ENCODE peak calls at places on chromosomes 13 and 19, in ten cellular contexts. One of them, this sample, is unnamed.

GRCh38 chr13:25170554-25171107 is 1.5 kb downstream of the AMER2 start:
- DNase-seq in cardiac fibroblast: no peak
- DNase-seq in choroid plexus epithelial cell: peak
- DNase-seq in tibial artery: no peak
- DNase-seq in endothelial cell: peak
- DNase-seq in esophagus squamous epithelium: no peak
- DNase-seq in BJ: no peak
- DNase-seq in activated B cell treated with CpG ODN at 0.5 μM for 24 hours: no peak
- DNase-seq in ovary: no peak
- DNase-seq in RWPE1: no peak
- DNase-seq in this sample: no peak

GRCh38 chr19:4185413-4186086 is 3.1 kb downstream of the ANKRD24 start:
- DNase-seq in RWPE1: no peak
- DNase-seq in endothelial cell: no peak
- DNase-seq in tibial artery: no peak
- DNase-seq in choroid plexus epithelial cell: no peak
- DNase-seq in activated B cell treated with CpG ODN at 0.5 μM for 24 hours: no peak
- DNase-seq in ovary: no peak
- DNase-seq in cardiac fibroblast: no peak
- DNase-seq in BJ: no peak
- DNase-seq in esophagus squamous epithelium: no peak
- DNase-seq in this sample: no peak

GRCh38 chr19:47093841-47094240 is 19.7 kb downstream of the ZC3H4 start:
- DNase-seq in choroid plexus epithelial cell: peak
- DNase-seq in esophagus squamous epithelium: no peak
- DNase-seq in cardiac fibroblast: no peak
- DNase-seq in RWPE1: no peak
- DNase-seq in ovary: no peak
- DNase-seq in tibial artery: no peak
- DNase-seq in BJ: no peak
- DNase-seq in activated B cell treated with CpG ODN at 0.5 μM for 24 hours: no peak
- DNase-seq in endothelial cell: no peak
- DNase-seq in this sample: no peak

GRCh38 chr19:20660473-20660872 is 898 bp downstream of the ZNF626 start:
- DNase-seq in endothelial cell: no peak
- DNase-seq in ovary: peak
- DNase-seq in tibial artery: no peak
- DNase-seq in choroid plexus epithelial cell: no peak
- DNase-seq in BJ: no peak
- DNase-seq in activated B cell treated with CpG ODN at 0.5 μM for 24 hours: no peak
- DNase-seq in RWPE1: peak
- DNase-seq in esophagus squamous epithelium: no peak
- DNase-seq in cardiac fibroblast: no peak
- DNase-seq in this sample: no peak

GRCh38 chr13:97432232-97432916 is 1.6 kb upstream of the RAP2A start:
- DNase-seq in activated B cell treated with CpG ODN at 0.5 μM for 24 hours: no peak
- DNase-seq in RWPE1: no peak
- DNase-seq in BJ: no peak
- DNase-seq in choroid plexus epithelial cell: no peak
- DNase-seq in esophagus squamous epithelium: no peak
- DNase-seq in endothelial cell: no peak
- DNase-seq in ovary: no peak
- DNase-seq in tibial artery: no peak
- DNase-seq in cardiac fibroblast: no peak
- DNase-seq in this sample: no peak

GRCh38 chr19:51439021-51439465 is 19.2 kb downstream of the SIGLEC8 start:
- DNase-seq in choroid plexus epithelial cell: peak
- DNase-seq in esophagus squamous epithelium: no peak
- DNase-seq in tibial artery: no peak
- DNase-seq in cardiac fibroblast: peak
- DNase-seq in endothelial cell: no peak
- DNase-seq in ovary: no peak
- DNase-seq in activated B cell treated with CpG ODN at 0.5 μM for 24 hours: no peak
- DNase-seq in RWPE1: peak
- DNase-seq in BJ: no peak
- DNase-seq in this sample: no peak

GRCh38 chr19:33806434-33806881 is 9.8 kb downstream of the KCTD15 start:
- DNase-seq in activated B cell treated with CpG ODN at 0.5 μM for 24 hours: no peak
- DNase-seq in endothelial cell: no peak
- DNase-seq in choroid plexus epithelial cell: no peak
- DNase-seq in RWPE1: no peak
- DNase-seq in esophagus squamous epithelium: no peak
- DNase-seq in cardiac fibroblast: no peak
- DNase-seq in tibial artery: no peak
- DNase-seq in ovary: no peak
- DNase-seq in BJ: no peak
- DNase-seq in this sample: no peak

GRCh38 chr13:110351636-110352420 is 44.7 kb downstream of the COL4A2 start:
- DNase-seq in RWPE1: no peak
- DNase-seq in ovary: no peak
- DNase-seq in BJ: no peak
- DNase-seq in cardiac fibroblast: no peak
- DNase-seq in endothelial cell: no peak
- DNase-seq in activated B cell treated with CpG ODN at 0.5 μM for 24 hours: no peak
- DNase-seq in tibial artery: no peak
- DNase-seq in esophagus squamous epithelium: no peak
- DNase-seq in choroid plexus epithelial cell: no peak
- DNase-seq in this sample: no peak

GRCh38 chr19:47885067-47885463 is 1.1 kb downstream of the SULT2A1 start:
- DNase-seq in activated B cell treated with CpG ODN at 0.5 μM for 24 hours: no peak
- DNase-seq in endothelial cell: no peak
- DNase-seq in cardiac fibroblast: no peak
- DNase-seq in ovary: no peak
- DNase-seq in choroid plexus epithelial cell: no peak
- DNase-seq in BJ: no peak
- DNase-seq in tibial artery: no peak
- DNase-seq in esophagus squamous epithelium: no peak
- DNase-seq in RWPE1: no peak
- DNase-seq in this sample: no peak

GRCh38 chr13:70339738-70340137 is 231.5 kb upstream of the KLHL1 start:
- DNase-seq in RWPE1: no peak
- DNase-seq in tibial artery: no peak
- DNase-seq in cardiac fibroblast: peak
- DNase-seq in choroid plexus epithelial cell: peak
- DNase-seq in activated B cell treated with CpG ODN at 0.5 μM for 24 hours: no peak
- DNase-seq in ovary: no peak
- DNase-seq in endothelial cell: peak
- DNase-seq in esophagus squamous epithelium: no peak
- DNase-seq in BJ: no peak
- DNase-seq in this sample: no peak

GRCh38 chr13:60047943-60048342 is 115.8 kb downstream of the DIAPH3 start:
- DNase-seq in cardiac fibroblast: peak
- DNase-seq in activated B cell treated with CpG ODN at 0.5 μM for 24 hours: no peak
- DNase-seq in esophagus squamous epithelium: no peak
- DNase-seq in tibial artery: no peak
- DNase-seq in RWPE1: no peak
- DNase-seq in BJ: no peak
- DNase-seq in choroid plexus epithelial cell: peak
- DNase-seq in endothelial cell: no peak
- DNase-seq in ovary: no peak
- DNase-seq in this sample: no peak

GRCh38 chr13:112859817-112860190 is 109.2 kb upstream of the MCF2L start:
- DNase-seq in endothelial cell: no peak
- DNase-seq in BJ: no peak
- DNase-seq in tibial artery: no peak
- DNase-seq in activated B cell treated with CpG ODN at 0.5 μM for 24 hours: no peak
- DNase-seq in cardiac fibroblast: peak
- DNase-seq in ovary: no peak
- DNase-seq in RWPE1: peak
- DNase-seq in choroid plexus epithelial cell: peak
- DNase-seq in esophagus squamous epithelium: no peak
- DNase-seq in this sample: no peak

GRCh38 chr19:18223860-18224524 is 2.2 kb downstream of the PDE4C start:
- DNase-seq in tibial artery: peak
- DNase-seq in endothelial cell: peak
- DNase-seq in activated B cell treated with CpG ODN at 0.5 μM for 24 hours: no peak
- DNase-seq in choroid plexus epithelial cell: no peak
- DNase-seq in RWPE1: peak
- DNase-seq in cardiac fibroblast: no peak
- DNase-seq in BJ: no peak
- DNase-seq in ovary: no peak
- DNase-seq in esophagus squamous epithelium: no peak
- DNase-seq in this sample: no peak

GRCh38 chr19:50797429-50798115 is 7.4 kb downstream of the ACP4 start:
- DNase-seq in choroid plexus epithelial cell: no peak
- DNase-seq in BJ: no peak
- DNase-seq in endothelial cell: no peak
- DNase-seq in cardiac fibroblast: no peak
- DNase-seq in ovary: no peak
- DNase-seq in activated B cell treated with CpG ODN at 0.5 μM for 24 hours: no peak
- DNase-seq in esophagus squamous epithelium: no peak
- DNase-seq in tibial artery: no peak
- DNase-seq in RWPE1: no peak
- DNase-seq in this sample: no peak

GRCh38 chr19:48918801-48919247 is 14.7 kb upstream of the DHDH start:
- DNase-seq in esophagus squamous epithelium: no peak
- DNase-seq in tibial artery: no peak
- DNase-seq in cardiac fibroblast: no peak
- DNase-seq in activated B cell treated with CpG ODN at 0.5 μM for 24 hours: no peak
- DNase-seq in RWPE1: no peak
- DNase-seq in BJ: no peak
- DNase-seq in ovary: no peak
- DNase-seq in endothelial cell: peak
- DNase-seq in choroid plexus epithelial cell: peak
- DNase-seq in this sample: no peak

GRCh38 chr13:111534646-111535461 is 214.4 kb downstream of the TEX29 start:
- DNase-seq in cardiac fibroblast: no peak
- DNase-seq in tibial artery: no peak
- DNase-seq in activated B cell treated with CpG ODN at 0.5 μM for 24 hours: no peak
- DNase-seq in ovary: no peak
- DNase-seq in esophagus squamous epithelium: no peak
- DNase-seq in choroid plexus epithelial cell: no peak
- DNase-seq in endothelial cell: no peak
- DNase-seq in RWPE1: no peak
- DNase-seq in BJ: no peak
- DNase-seq in this sample: no peak

GRCh38 chr13:76854209-76854608 is 32.0 kb downstream of the KCTD12 start:
- DNase-seq in choroid plexus epithelial cell: no peak
- DNase-seq in tibial artery: no peak
- DNase-seq in RWPE1: no peak
- DNase-seq in cardiac fibroblast: no peak
- DNase-seq in esophagus squamous epithelium: no peak
- DNase-seq in ovary: no peak
- DNase-seq in BJ: no peak
- DNase-seq in activated B cell treated with CpG ODN at 0.5 μM for 24 hours: no peak
- DNase-seq in endothelial cell: no peak
- DNase-seq in this sample: no peak

GRCh38 chr13:52599853-52600603 is 42.2 kb upstream of the HNRNPA1L2 start:
- DNase-seq in activated B cell treated with CpG ODN at 0.5 μM for 24 hours: peak
- DNase-seq in tibial artery: no peak
- DNase-seq in cardiac fibroblast: peak
- DNase-seq in ovary: peak
- DNase-seq in RWPE1: peak
- DNase-seq in choroid plexus epithelial cell: peak
- DNase-seq in BJ: no peak
- DNase-seq in esophagus squamous epithelium: no peak
- DNase-seq in endothelial cell: peak
- DNase-seq in this sample: no peak

GRCh38 chr19:6551607-6552450 is 21.0 kb downstream of the TNFSF9 start:
- DNase-seq in tibial artery: no peak
- DNase-seq in choroid plexus epithelial cell: no peak
- DNase-seq in cardiac fibroblast: peak
- DNase-seq in RWPE1: no peak
- DNase-seq in BJ: no peak
- DNase-seq in ovary: no peak
- DNase-seq in esophagus squamous epithelium: no peak
- DNase-seq in endothelial cell: no peak
- DNase-seq in activated B cell treated with CpG ODN at 0.5 μM for 24 hours: peak
- DNase-seq in this sample: no peak
- TF ChIP-seq CTCF in tibial artery: no peak
- TF ChIP-seq CTCF in choroid plexus epithelial cell: no peak
- TF ChIP-seq CTCF in cardiac fibroblast: peak
- TF ChIP-seq CTCF in RWPE1: no peak
- TF ChIP-seq CTCF in BJ: no peak
- TF ChIP-seq CTCF in ovary: no peak
- TF ChIP-seq CTCF in esophagus squamous epithelium: no peak
- TF ChIP-seq CTCF in endothelial cell: no peak
- TF ChIP-seq CTCF in activated B cell treated with CpG ODN at 0.5 μM for 24 hours: no peak
- TF ChIP-seq CTCF in this sample: no peak

DNA sequence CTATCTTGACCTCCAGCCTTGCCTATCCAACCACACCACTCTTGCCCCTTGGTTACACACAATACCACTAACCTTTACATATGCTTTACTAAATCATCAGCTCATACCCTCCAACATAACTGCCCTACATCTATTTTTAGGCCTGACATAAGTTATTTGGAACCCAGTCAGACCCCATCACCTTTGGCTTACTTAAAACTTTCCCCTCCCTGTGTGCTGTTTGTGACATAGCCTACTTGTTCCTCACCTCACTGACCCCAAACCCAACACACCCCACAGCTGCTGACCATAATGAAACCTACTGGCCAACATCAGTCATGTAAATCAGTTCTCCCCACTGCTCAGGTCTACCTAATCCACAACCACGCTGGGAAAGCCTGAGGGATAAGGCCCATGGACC is 4.9 kb downstream of the ZNF266 start:
- DNase-seq in ovary: no peak
- DNase-seq in endothelial cell: no peak
- DNase-seq in BJ: no peak
- DNase-seq in activated B cell treated with CpG ODN at 0.5 μM for 24 hours: no peak
- DNase-seq in esophagus squamous epithelium: no peak
- DNase-seq in RWPE1: no peak
- DNase-seq in tibial artery: no peak
- DNase-seq in choroid plexus epithelial cell: no peak
- DNase-seq in cardiac fibroblast: no peak
- DNase-seq in this sample: no peak
- TF ChIP-seq CTCF in ovary: no peak
- TF ChIP-seq CTCF in endothelial cell: no peak
- TF ChIP-seq CTCF in BJ: no peak
- TF ChIP-seq CTCF in activated B cell treated with CpG ODN at 0.5 μM for 24 hours: no peak
- TF ChIP-seq CTCF in esophagus squamous epithelium: no peak
- TF ChIP-seq CTCF in RWPE1: no peak
- TF ChIP-seq CTCF in tibial artery: no peak
- TF ChIP-seq CTCF in choroid plexus epithelial cell: no peak
- TF ChIP-seq CTCF in cardiac fibroblast: no peak
- TF ChIP-seq CTCF in this sample: no peak

DNA sequence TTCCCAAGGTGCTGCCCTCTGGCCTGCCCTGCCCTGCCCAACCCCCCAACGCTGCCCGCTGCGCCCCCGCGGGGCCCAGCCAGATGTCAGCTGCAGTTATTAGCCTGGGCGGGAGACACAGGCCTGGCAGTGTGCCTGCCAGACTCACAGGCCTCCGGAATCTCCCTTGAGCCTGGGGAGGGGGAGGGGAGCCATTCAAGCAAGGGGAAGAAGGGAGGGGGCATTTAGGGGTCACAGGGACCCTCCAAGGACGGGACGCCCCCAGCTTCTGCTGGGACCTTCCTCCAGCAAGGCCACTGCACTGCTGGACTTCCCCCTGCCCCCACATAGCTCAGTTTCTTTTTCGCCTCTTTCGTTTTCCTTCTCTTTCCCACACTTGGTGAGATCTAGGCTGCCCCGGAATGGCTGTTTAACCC is 2.6 kb upstream of the JUNB start:
- DNase-seq in RWPE1: peak
- DNase-seq in cardiac fibroblast: peak
- DNase-seq in endothelial cell: no peak
- DNase-seq in activated B cell treated with CpG ODN at 0.5 μM for 24 hours: peak
- DNase-seq in ovary: peak
- DNase-seq in BJ: no peak
- DNase-seq in esophagus squamous epithelium: no peak
- DNase-seq in tibial artery: peak
- DNase-seq in choroid plexus epithelial cell: peak
- DNase-seq in this sample: no peak
- TF ChIP-seq CTCF in RWPE1: no peak
- TF ChIP-seq CTCF in cardiac fibroblast: no peak
- TF ChIP-seq CTCF in endothelial cell: no peak
- TF ChIP-seq CTCF in activated B cell treated with CpG ODN at 0.5 μM for 24 hours: no peak
- TF ChIP-seq CTCF in ovary: no peak
- TF ChIP-seq CTCF in BJ: no peak
- TF ChIP-seq CTCF in esophagus squamous epithelium: no peak
- TF ChIP-seq CTCF in tibial artery: no peak
- TF ChIP-seq CTCF in choroid plexus epithelial cell: no peak
- TF ChIP-seq CTCF in this sample: no peak

GRCh38 chr13:46647514-46648065 is 94.6 kb downstream of the LRCH1 start:
- DNase-seq in cardiac fibroblast: no peak
- DNase-seq in esophagus squamous epithelium: no peak
- DNase-seq in endothelial cell: no peak
- DNase-seq in BJ: no peak
- DNase-seq in activated B cell treated with CpG ODN at 0.5 μM for 24 hours: no peak
- DNase-seq in ovary: no peak
- DNase-seq in RWPE1: no peak
- DNase-seq in choroid plexus epithelial cell: no peak
- DNase-seq in tibial artery: no peak
- DNase-seq in this sample: no peak
- TF ChIP-seq CTCF in cardiac fibroblast: no peak
- TF ChIP-seq CTCF in esophagus squamous epithelium: no peak
- TF ChIP-seq CTCF in endothelial cell: no peak
- TF ChIP-seq CTCF in BJ: no peak
- TF ChIP-seq CTCF in activated B cell treated with CpG ODN at 0.5 μM for 24 hours: no peak
- TF ChIP-seq CTCF in ovary: no peak
- TF ChIP-seq CTCF in RWPE1: no peak
- TF ChIP-seq CTCF in choroid plexus epithelial cell: no peak
- TF ChIP-seq CTCF in tibial artery: no peak
- TF ChIP-seq CTCF in this sample: no peak